ENCODE peak calls at places on chromosomes 12 and 14, in seven cellular contexts. I is spleen, C is HCT116, W is HepG2, L is GM12892, G is esophagus muscularis mucosa, O is transverse colon. K is an unnamed sample.

GRCh38 chr14:24085215-24085614 is 8.9 kb upstream of the PCK2 start:
- DNase-seq in C (no peak), I (no peak), O (no peak), L (no peak), W (no peak), G (no peak), K (no peak)

GRCh38 chr14:102777711-102778615 is 714 bp downstream of the TRAF3 start:
- DNase-seq in O (peak), I (peak), L (no peak), G (no peak), W (no peak), C (no peak), K (no peak)

GRCh38 chr12:14479004-14479403 is 88.7 kb downstream of the PLBD1 start:
- DNase-seq in I (no peak), O (no peak), G (no peak), L (no peak), C (no peak), W (no peak), K (no peak)

GRCh38 chr12:53061404-53062010 is 11.6 kb downstream of the TNS2 start:
- DNase-seq in O (peak), L (no peak), C (peak), G (no peak), W (peak), I (peak), K (no peak)

GRCh38 chr14:105836160-105836559 is 309.8 kb downstream of the TMEM121 start:
- DNase-seq in I (no peak), L (no peak), W (no peak), C (no peak), O (no peak), G (no peak), K (no peak)

GRCh38 chr12:104691661-104692334 is 235.1 kb downstream of the CHST11 start:
- DNase-seq in G (no peak), I (no peak), O (no peak), L (no peak), C (no peak), W (no peak), K (peak)

GRCh38 chr14:44962573-44963528 is 861 bp downstream of the TOGARAM1 start:
- DNase-seq in L (peak), I (peak), O (peak), G (peak), W (no peak), C (no peak), K (no peak)

GRCh38 chr12:3097186-3097804 is 20.1 kb downstream of the TSPAN9 start:
- DNase-seq in G (no peak), L (no peak), W (peak), O (peak), C (no peak), I (no peak), K (no peak)

GRCh38 chr12:31887109-31887811 is 72.0 kb upstream of the RESF1 start:
- DNase-seq in W (no peak), I (no peak), G (no peak), O (no peak), C (no peak), L (no peak), K (no peak)

GRCh38 chr14:51472881-51473280 is 178.8 kb upstream of the FRMD6 start:
- DNase-seq in G (no peak), O (no peak), W (no peak), C (no peak), I (no peak), L (no peak), K (no peak)

GRCh38 chr14:64683264-64683663 is 21.0 kb upstream of the PLEKHG3 start:
- DNase-seq in I (no peak), W (peak), O (no peak), L (no peak), G (no peak), C (no peak), K (no peak)

GRCh38 chr12:11824736-11825135 is 175.3 kb downstream of the ETV6 start:
- DNase-seq in G (no peak), C (no peak), W (no peak), O (no peak), L (no peak), I (no peak), K (no peak)

GRCh38 chr12:6548556-6549378 is 7.1 kb downstream of the IFFO1 start:
- DNase-seq in L (no peak), C (no peak), G (no peak), O (no peak), W (no peak), I (no peak), K (no peak)

GRCh38 chr12:70686299-70686698 is 49.1 kb upstream of the PTPRB start:
- DNase-seq in W (no peak), O (no peak), G (no peak), L (no peak), I (no peak), C (no peak), K (no peak)

GRCh38 chr12:113980537-113981337 is 14.6 kb upstream of the RBM19 start:
- DNase-seq in W (peak), C (peak), L (no peak), O (peak), I (no peak), G (no peak), K (peak)

GRCh38 chr12:92096346-92097136 is 49.1 kb downstream of the BTG1 start:
- DNase-seq in L (no peak), C (no peak), I (no peak), G (no peak), W (no peak), O (no peak), K (no peak)

GRCh38 chr14:56979961-56980360 is 169.7 kb upstream of the OTX2 start:
- DNase-seq in C (no peak), O (no peak), I (no peak), W (no peak), L (no peak), G (no peak), K (no peak)

GRCh38 chr14:55832122-55832911 is 252.3 kb downstream of the KTN1 start:
- DNase-seq in C (no peak), G (no peak), W (peak), L (no peak), I (no peak), O (peak), K (no peak)

GRCh38 chr14:55835985-55836384 is 256.0 kb downstream of the KTN1 start:
- DNase-seq in O (no peak), G (no peak), C (no peak), L (no peak), I (no peak), W (no peak), K (no peak)

GRCh38 chr14:55834390-55834789 is 254.4 kb downstream of the KTN1 start:
- DNase-seq in W (no peak), I (no peak), O (no peak), G (no peak), L (no peak), C (no peak), K (no peak)

GRCh38 chr14:55837467-55837866 is 257.5 kb downstream of the KTN1 start:
- DNase-seq in C (no peak), I (no peak), O (no peak), W (peak), G (no peak), L (no peak), K (no peak)

DNA sequence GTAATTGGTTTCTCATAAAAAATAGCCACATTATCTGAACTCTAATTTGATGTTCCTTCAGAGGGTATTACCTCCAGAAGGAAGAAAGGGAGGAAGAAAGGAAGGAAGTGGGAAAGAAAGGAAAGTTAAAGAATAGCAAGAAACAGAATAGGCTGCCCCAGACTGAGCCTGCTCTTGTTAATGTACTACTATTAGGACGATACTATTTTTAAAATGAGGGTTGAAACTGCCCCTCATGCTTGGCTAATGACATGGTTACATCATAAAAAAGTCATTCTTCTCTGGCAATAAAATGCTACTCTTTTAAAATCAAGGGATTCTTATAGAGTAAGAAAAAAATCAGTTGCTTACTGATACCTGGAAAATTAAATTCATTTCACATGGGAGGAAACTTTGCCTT is 253.0 kb downstream of the KTN1 start:
- DNase-seq in C (no peak), W (no peak), L (no peak), O (no peak), G (no peak), I (no peak), K (no peak)
- TF ChIP-seq POLR2A in C (no peak), W (no peak), L (no peak), O (no peak), G (no peak), I (no peak), K (no peak)

DNA sequence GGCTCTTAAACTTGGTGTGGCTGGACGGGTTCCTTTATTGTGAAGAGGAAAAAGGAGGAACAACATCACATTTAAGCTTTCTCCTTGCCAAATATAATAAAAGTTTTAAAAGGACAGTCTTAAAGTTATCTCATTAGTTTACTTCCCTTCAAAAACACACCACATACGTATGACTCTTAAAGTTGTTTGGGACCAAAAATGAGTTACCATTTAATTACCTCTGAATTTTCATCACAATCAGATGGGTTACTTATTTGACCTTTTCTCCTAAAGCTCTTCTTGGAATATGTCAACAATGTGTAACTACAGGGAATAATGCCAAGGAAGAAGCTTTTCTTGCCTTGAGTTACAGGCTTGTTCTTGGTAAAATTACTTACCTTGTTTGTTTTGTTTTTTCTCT is 16.4 kb downstream of the RAB21 start:
- DNase-seq in O (no peak), G (no peak), I (no peak), L (no peak), W (no peak), C (no peak), K (no peak)
- TF ChIP-seq POLR2AphosphoS5 in O (no peak), G (no peak), I (no peak), L (no peak), W (no peak), C (no peak), K (no peak)

DNA sequence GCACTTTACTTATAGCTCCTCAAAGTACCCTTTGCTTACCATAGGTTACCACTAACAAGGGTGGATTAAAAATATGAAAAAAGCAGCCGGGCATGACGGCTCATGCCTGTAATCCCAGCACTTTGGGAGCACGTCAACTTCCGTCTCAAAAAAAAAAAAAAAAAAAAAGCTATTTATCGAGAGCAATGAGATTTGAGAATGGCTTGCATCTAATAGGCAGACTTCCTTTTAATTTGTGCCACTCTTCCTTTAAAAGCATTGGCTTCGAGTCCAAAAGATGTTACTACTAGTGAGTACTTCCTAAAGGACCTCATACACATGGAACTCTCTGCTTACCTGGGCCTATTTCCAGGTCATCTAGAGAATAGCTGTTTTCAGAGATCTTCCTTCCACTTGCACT is 38.5 kb upstream of the CERS5 start:
- DNase-seq in C (no peak), G (no peak), W (no peak), I (no peak), O (no peak), L (no peak), K (no peak)
- TF ChIP-seq POLR2A in C (no peak), G (no peak), W (no peak), I (no peak), O (no peak), L (no peak), K (no peak)

DNA sequence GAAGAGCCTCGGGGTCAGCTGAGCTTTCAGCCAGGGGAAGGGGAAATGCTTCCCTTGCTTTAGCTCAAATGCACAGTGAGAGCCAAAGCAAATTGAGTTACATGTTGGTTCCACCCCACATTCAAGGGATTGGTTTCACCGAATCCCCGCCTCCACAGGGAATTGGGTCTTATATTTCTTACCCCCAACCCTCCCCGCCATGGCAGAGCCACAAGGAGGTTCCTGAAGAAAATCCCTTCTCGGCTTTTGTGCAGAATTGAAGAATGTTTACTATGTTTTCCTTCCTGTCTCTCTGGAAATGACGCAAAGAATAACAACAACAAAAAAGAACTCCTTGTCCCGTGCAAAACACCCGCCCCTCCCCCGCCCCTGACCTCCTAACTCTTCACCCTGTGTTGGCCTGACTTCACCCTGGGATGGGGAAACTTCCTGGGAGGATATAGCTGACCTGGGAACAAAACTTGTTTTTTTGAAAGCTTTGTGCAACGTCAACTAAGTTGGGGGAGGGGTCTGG is 21.9 kb upstream of the CIPC start:
- DNase-seq in G (peak), I (no peak), L (no peak), O (peak), W (peak), C (no peak), K (no peak)
- TF ChIP-seq POLR2AphosphoS5 in G (peak), I (peak), L (no peak), O (peak), W (no peak), C (no peak), K (no peak)

DNA sequence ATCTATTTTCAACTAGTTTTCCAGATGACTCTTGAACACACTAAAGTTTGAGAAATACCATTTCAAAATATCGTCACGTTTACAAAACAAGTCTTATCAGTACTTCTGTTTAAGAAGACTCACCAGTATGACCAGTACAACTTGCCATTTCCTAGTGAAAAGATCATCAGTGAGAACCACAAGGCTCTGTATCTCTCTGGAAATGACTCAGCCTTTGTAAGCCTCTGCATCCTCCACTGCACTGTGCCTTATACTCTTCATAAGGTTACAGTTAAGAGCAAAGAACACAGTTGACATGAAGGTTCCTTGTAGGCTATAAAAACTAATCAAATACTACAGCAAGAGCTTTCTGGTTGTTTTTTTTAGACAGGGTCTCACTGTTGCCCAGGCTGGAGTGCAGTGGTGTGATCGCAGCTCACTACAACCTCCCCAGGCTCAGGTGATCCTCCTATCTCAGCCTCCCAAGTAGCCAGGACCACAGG is 5.7 kb upstream of the VTI1B start:
- DNase-seq in L (peak), W (no peak), C (no peak), G (no peak), I (no peak), O (no peak), K (peak)
- TF ChIP-seq POLR2A in L (no peak), W (no peak), C (no peak), G (no peak), I (no peak), O (no peak), K (no peak)

GRCh38 chr14:30297856-30298255 is 261.1 kb upstream of the G2E3 start:
- DNase-seq in L (no peak), G (no peak), W (no peak), C (no peak), I (no peak), O (no peak), K (no peak)

GRCh38 chr14:30299915-30300314 is 259.0 kb upstream of the G2E3 start:
- DNase-seq in C (no peak), G (no peak), L (no peak), W (no peak), I (no peak), O (no peak), K (no peak)

GRCh38 chr14:30298266-30298795 is 260.6 kb upstream of the G2E3 start:
- DNase-seq in I (no peak), W (no peak), G (no peak), C (no peak), L (no peak), O (no peak), K (no peak)

GRCh38 chr14:30295980-30296379 is 263.0 kb upstream of the G2E3 start:
- DNase-seq in O (no peak), I (no peak), C (no peak), W (no peak), L (no peak), G (no peak), K (no peak)

GRCh38 chr14:30296956-30297405 is 262.0 kb upstream of the G2E3 start:
- DNase-seq in O (no peak), C (no peak), G (no peak), L (no peak), I (no peak), W (no peak), K (no peak)
- TF ChIP-seq POLR2AphosphoS5 in O (no peak), C (no peak), G (no peak), L (no peak), I (no peak), W (no peak), K (no peak)

GRCh38 chr12:124493809-124494750 is 73.3 kb downstream of the NCOR2 start:
- DNase-seq in I (peak), W (no peak), L (peak), C (no peak), O (peak), G (no peak), K (peak)
- TF ChIP-seq POLR2A in I (no peak), W (no peak), L (peak), C (no peak), O (no peak), G (no peak), K (peak)

DNA sequence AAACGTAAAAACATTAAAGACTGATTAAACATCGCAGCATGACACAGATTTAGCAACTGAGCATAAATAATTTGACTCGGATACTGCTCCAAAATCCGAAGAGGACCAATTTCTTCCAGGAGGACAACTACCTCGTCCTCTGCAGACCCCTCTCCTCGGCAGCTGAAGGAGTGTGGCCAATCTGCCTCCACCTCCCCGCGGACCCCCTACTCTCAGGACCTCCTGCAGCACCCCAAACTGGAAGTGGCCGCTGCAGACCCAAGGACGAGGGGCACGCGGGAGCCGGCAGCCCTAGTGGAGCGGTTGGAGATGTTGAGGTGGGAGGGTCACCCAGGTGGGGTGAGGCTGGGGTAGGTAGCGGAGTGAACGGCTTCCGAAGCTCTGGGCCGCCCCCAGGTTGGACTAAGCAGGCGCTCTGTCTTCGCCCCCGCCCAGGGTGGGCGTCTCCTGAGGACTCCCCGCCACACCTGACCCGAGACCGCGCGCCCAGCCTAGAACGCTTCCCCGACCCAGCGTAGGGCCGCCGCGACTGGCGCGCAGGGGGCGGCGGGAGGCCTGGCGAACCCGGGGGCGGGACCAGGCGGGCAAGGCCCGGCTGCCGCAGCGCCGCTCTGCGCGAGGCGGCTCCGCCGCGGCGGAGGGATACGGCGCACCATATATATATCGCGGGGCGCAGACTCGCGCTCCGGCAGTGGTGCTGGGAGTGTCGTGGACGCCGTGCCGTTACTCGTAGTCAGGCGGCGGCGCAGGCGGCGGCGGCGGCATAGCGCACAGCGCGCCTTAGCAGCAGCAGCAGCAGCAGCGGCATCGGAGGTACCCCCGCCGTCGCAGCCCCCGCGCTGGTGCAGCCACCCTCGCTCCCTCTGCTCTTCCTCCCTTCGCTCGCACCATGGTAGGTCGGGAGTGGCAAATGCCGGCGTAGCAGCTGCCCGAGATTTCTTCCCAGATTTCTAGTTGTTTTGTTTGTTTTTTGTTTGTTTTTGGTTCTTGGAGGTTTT is at the start of gene CALM1:
- DNase-seq in C (peak), I (peak), W (peak), L (peak), O (peak), G (peak), K (peak)
- TF ChIP-seq POLR2AphosphoS5 in C (peak), I (peak), W (peak), L (peak), O (peak), G (peak), K (peak)